ENCODE peak calls at places on chromosomes 16 and 17, in six cellular contexts. One of them, this sample, is unnamed.

GRCh38 chr16:11258553-11259287 is 2.7 kb upstream of the SOCS1 start:
- DNase-seq in SHP77 treated with DMSO at 0.1 percent for 48 hours: no peak
- DNase-seq in non-pigmented ciliary epithelial cell: no peak
- DNase-seq in iris pigment epithelial cell: peak; percentile 13
- DNase-seq in stomach: peak; percentile 83
- DNase-seq in anterior cingulate cortex: no peak
- DNase-seq in this sample: no peak

GRCh38 chr17:51119415-51120356 is 982 bp downstream of the SPAG9 start:
- DNase-seq in SHP77 treated with DMSO at 0.1 percent for 48 hours: no peak
- DNase-seq in non-pigmented ciliary epithelial cell: no peak
- DNase-seq in iris pigment epithelial cell: peak; percentile 37
- DNase-seq in stomach: peak; percentile 44
- DNase-seq in anterior cingulate cortex: no peak
- DNase-seq in this sample: peak; percentile 38

GRCh38 chr17:20214807-20215206 is 205.6 kb downstream of the SPECC1 start:
- DNase-seq in SHP77 treated with DMSO at 0.1 percent for 48 hours: no peak
- DNase-seq in non-pigmented ciliary epithelial cell: no peak
- DNase-seq in iris pigment epithelial cell: no peak
- DNase-seq in stomach: no peak
- DNase-seq in anterior cingulate cortex: no peak
- DNase-seq in this sample: no peak

GRCh38 chr16:83066881-83067280 is 440.1 kb downstream of the CDH13 start:
- DNase-seq in SHP77 treated with DMSO at 0.1 percent for 48 hours: no peak
- DNase-seq in non-pigmented ciliary epithelial cell: no peak
- DNase-seq in iris pigment epithelial cell: no peak
- DNase-seq in stomach: no peak
- DNase-seq in anterior cingulate cortex: no peak
- DNase-seq in this sample: no peak

GRCh38 chr17:27459433-27459832 is 3.2 kb downstream of the KSR1 start:
- DNase-seq in SHP77 treated with DMSO at 0.1 percent for 48 hours: no peak
- DNase-seq in non-pigmented ciliary epithelial cell: no peak
- DNase-seq in iris pigment epithelial cell: no peak
- DNase-seq in stomach: no peak
- DNase-seq in anterior cingulate cortex: no peak
- DNase-seq in this sample: no peak

GRCh38 chr16:89210904-89211515 is 6.5 kb upstream of the ZNF778 start:
- DNase-seq in SHP77 treated with DMSO at 0.1 percent for 48 hours: peak; percentile 38
- DNase-seq in non-pigmented ciliary epithelial cell: no peak
- DNase-seq in iris pigment epithelial cell: no peak
- DNase-seq in stomach: no peak
- DNase-seq in anterior cingulate cortex: no peak
- DNase-seq in this sample: no peak

GRCh38 chr17:31596382-31597323 is 205.2 kb downstream of the RAB11FIP4 start:
- DNase-seq in SHP77 treated with DMSO at 0.1 percent for 48 hours: peak; percentile 13
- DNase-seq in non-pigmented ciliary epithelial cell: peak; percentile 90
- DNase-seq in iris pigment epithelial cell: peak; percentile 97
- DNase-seq in stomach: no peak
- DNase-seq in anterior cingulate cortex: no peak
- DNase-seq in this sample: peak; percentile 35

GRCh38 chr17:55200904-55201608 is 63.7 kb upstream of the HLF start:
- DNase-seq in SHP77 treated with DMSO at 0.1 percent for 48 hours: no peak
- DNase-seq in non-pigmented ciliary epithelial cell: no peak
- DNase-seq in iris pigment epithelial cell: no peak
- DNase-seq in stomach: no peak
- DNase-seq in anterior cingulate cortex: no peak
- DNase-seq in this sample: no peak

GRCh38 chr17:48642059-48642842 is 16.1 kb upstream of the HOXB9 start:
- DNase-seq in SHP77 treated with DMSO at 0.1 percent for 48 hours: no peak
- DNase-seq in non-pigmented ciliary epithelial cell: no peak
- DNase-seq in iris pigment epithelial cell: no peak
- DNase-seq in stomach: no peak
- DNase-seq in anterior cingulate cortex: no peak
- DNase-seq in this sample: no peak

GRCh38 chr17:70276931-70277330 is 107.6 kb downstream of the KCNJ2 start:
- DNase-seq in SHP77 treated with DMSO at 0.1 percent for 48 hours: no peak
- DNase-seq in non-pigmented ciliary epithelial cell: no peak
- DNase-seq in iris pigment epithelial cell: peak; percentile 45
- DNase-seq in stomach: no peak
- DNase-seq in anterior cingulate cortex: no peak
- DNase-seq in this sample: no peak

GRCh38 chr17:71522383-71522782 is 598.4 kb upstream of the SOX9 start:
- DNase-seq in SHP77 treated with DMSO at 0.1 percent for 48 hours: no peak
- DNase-seq in non-pigmented ciliary epithelial cell: no peak
- DNase-seq in iris pigment epithelial cell: no peak
- DNase-seq in stomach: no peak
- DNase-seq in anterior cingulate cortex: no peak
- DNase-seq in this sample: no peak

GRCh38 chr17:83065660-83066542 is 13.5 kb upstream of the METRNL start:
- DNase-seq in SHP77 treated with DMSO at 0.1 percent for 48 hours: no peak
- DNase-seq in non-pigmented ciliary epithelial cell: no peak
- DNase-seq in iris pigment epithelial cell: no peak
- DNase-seq in stomach: peak; percentile 22
- DNase-seq in anterior cingulate cortex: no peak
- DNase-seq in this sample: no peak

GRCh38 chr17:71467719-71468118 is 653.1 kb upstream of the SOX9 start:
- DNase-seq in SHP77 treated with DMSO at 0.1 percent for 48 hours: no peak
- DNase-seq in non-pigmented ciliary epithelial cell: no peak
- DNase-seq in iris pigment epithelial cell: no peak
- DNase-seq in stomach: no peak
- DNase-seq in anterior cingulate cortex: no peak
- DNase-seq in this sample: no peak

GRCh38 chr17:77844681-77845080 is 113.8 kb upstream of the TNRC6C start:
- DNase-seq in SHP77 treated with DMSO at 0.1 percent for 48 hours: no peak
- DNase-seq in non-pigmented ciliary epithelial cell: no peak
- DNase-seq in iris pigment epithelial cell: no peak
- DNase-seq in stomach: no peak
- DNase-seq in anterior cingulate cortex: no peak
- DNase-seq in this sample: no peak

GRCh38 chr17:5700791-5701190 is 116.5 kb upstream of the NLRP1 start:
- DNase-seq in SHP77 treated with DMSO at 0.1 percent for 48 hours: no peak
- DNase-seq in non-pigmented ciliary epithelial cell: no peak
- DNase-seq in iris pigment epithelial cell: no peak
- DNase-seq in stomach: no peak
- DNase-seq in anterior cingulate cortex: no peak
- DNase-seq in this sample: no peak

GRCh38 chr17:30376621-30377452 is 1.9 kb upstream of the CPD start:
- DNase-seq in SHP77 treated with DMSO at 0.1 percent for 48 hours: peak; percentile 85
- DNase-seq in non-pigmented ciliary epithelial cell: peak; percentile 59
- DNase-seq in iris pigment epithelial cell: peak; percentile 93
- DNase-seq in stomach: no peak
- DNase-seq in anterior cingulate cortex: no peak
- DNase-seq in this sample: no peak

GRCh38 chr16:87144232-87144631 is 173.0 kb downstream of the C16orf95 start:
- DNase-seq in SHP77 treated with DMSO at 0.1 percent for 48 hours: no peak
- DNase-seq in non-pigmented ciliary epithelial cell: no peak
- DNase-seq in iris pigment epithelial cell: no peak
- DNase-seq in stomach: no peak
- DNase-seq in anterior cingulate cortex: no peak
- DNase-seq in this sample: no peak

GRCh38 chr16:77556203-77556602 is 121.4 kb upstream of the ADAMTS18 start:
- DNase-seq in SHP77 treated with DMSO at 0.1 percent for 48 hours: no peak
- DNase-seq in non-pigmented ciliary epithelial cell: no peak
- DNase-seq in iris pigment epithelial cell: no peak
- DNase-seq in stomach: no peak
- DNase-seq in anterior cingulate cortex: no peak
- DNase-seq in this sample: peak; percentile 56

GRCh38 chr17:66347661-66348604 is 45.5 kb downstream of the PRKCA start:
- DNase-seq in SHP77 treated with DMSO at 0.1 percent for 48 hours: no peak
- DNase-seq in non-pigmented ciliary epithelial cell: no peak
- DNase-seq in iris pigment epithelial cell: peak; percentile 56
- DNase-seq in stomach: no peak
- DNase-seq in anterior cingulate cortex: no peak
- DNase-seq in this sample: no peak

GRCh38 chr16:59170065-59170712 is 436.1 kb upstream of the GOT2 start:
- DNase-seq in SHP77 treated with DMSO at 0.1 percent for 48 hours: no peak
- DNase-seq in non-pigmented ciliary epithelial cell: no peak
- DNase-seq in iris pigment epithelial cell: no peak
- DNase-seq in stomach: no peak
- DNase-seq in anterior cingulate cortex: no peak
- DNase-seq in this sample: peak; percentile 60

GRCh38 chr16:68450741-68451140 is 2.4 kb upstream of the SMPD3 start:
- DNase-seq in SHP77 treated with DMSO at 0.1 percent for 48 hours: no peak
- DNase-seq in non-pigmented ciliary epithelial cell: no peak
- DNase-seq in iris pigment epithelial cell: no peak
- DNase-seq in stomach: no peak
- DNase-seq in anterior cingulate cortex: no peak
- DNase-seq in this sample: no peak

GRCh38 chr17:15298176-15298575 is 33.0 kb upstream of the PMP22 start:
- DNase-seq in SHP77 treated with DMSO at 0.1 percent for 48 hours: no peak
- DNase-seq in non-pigmented ciliary epithelial cell: no peak
- DNase-seq in iris pigment epithelial cell: peak; percentile 75
- DNase-seq in stomach: no peak
- DNase-seq in anterior cingulate cortex: no peak
- DNase-seq in this sample: no peak

GRCh38 chr17:81398170-81398854 is 3.1 kb downstream of the BAHCC1 start:
- DNase-seq in SHP77 treated with DMSO at 0.1 percent for 48 hours: no peak
- DNase-seq in non-pigmented ciliary epithelial cell: no peak
- DNase-seq in iris pigment epithelial cell: peak; percentile 65
- DNase-seq in stomach: no peak
- DNase-seq in anterior cingulate cortex: no peak
- DNase-seq in this sample: no peak

GRCh38 chr16:86449377-86450095 is 60.8 kb upstream of the FOXF1 start:
- DNase-seq in SHP77 treated with DMSO at 0.1 percent for 48 hours: no peak
- DNase-seq in non-pigmented ciliary epithelial cell: no peak
- DNase-seq in iris pigment epithelial cell: no peak
- DNase-seq in stomach: no peak
- DNase-seq in anterior cingulate cortex: no peak
- DNase-seq in this sample: no peak

GRCh38 chr16:78045865-78046581 is 23.7 kb downstream of the CLEC3A start:
- DNase-seq in SHP77 treated with DMSO at 0.1 percent for 48 hours: no peak
- DNase-seq in non-pigmented ciliary epithelial cell: peak; percentile 13
- DNase-seq in iris pigment epithelial cell: peak; percentile 68
- DNase-seq in stomach: peak; percentile 70
- DNase-seq in anterior cingulate cortex: peak; percentile 10
- DNase-seq in this sample: peak; percentile 40